ENCODE peak calls at places on chromosomes 4 and X, in five cellular contexts. F, U, E, H and X are unnamed samples.

GRCh38 chr4:26632916-26633315 is 49.0 kb downstream of the TBC1D19 start:
- DNase-seq in F (no peak), U (no peak), E (no peak), H (no peak), X (no peak)

GRCh38 chr4:77044458-77045124 is 31.2 kb downstream of the CCNI start:
- DNase-seq in F (no peak), U (peak), E (peak), H (peak), X (peak)

GRCh38 chr4:113738251-113738650 is 23.3 kb downstream of the CAMK2D start:
- DNase-seq in F (no peak), U (no peak), E (peak), H (no peak), X (no peak)

GRCh38 chr4:139556071-139556734 is at the start of gene SETD7:
- DNase-seq in F (peak), U (peak), E (peak), H (peak), X (peak)

GRCh38 chr4:6929339-6929734 is 19.7 kb downstream of the TBC1D14 start:
- DNase-seq in F (no peak), U (no peak), E (no peak), H (no peak), X (no peak)

GRCh38 chr4:104516884-104517283 is 22.2 kb upstream of the CXXC4 start:
- DNase-seq in F (no peak), U (no peak), E (no peak), H (no peak), X (no peak)

GRCh38 chrX:47283015-47283771 is 50.4 kb downstream of the USP11 start:
- DNase-seq in F (no peak), U (no peak), E (peak), H (no peak), X (peak)

GRCh38 chrX:26952213-26952612 is 510.9 kb downstream of the PPP4R3C start:
- DNase-seq in F (no peak), U (no peak), E (no peak), H (no peak), X (no peak)

GRCh38 chrX:68186552-68187262 is 246.6 kb downstream of the OPHN1 start:
- DNase-seq in F (no peak), U (no peak), E (no peak), H (no peak), X (no peak)

GRCh38 chr4:98557497-98557896 is 100.9 kb downstream of the TSPAN5 start:
- DNase-seq in F (no peak), U (no peak), E (peak), H (no peak), X (no peak)

GRCh38 chr4:84503495-84504437 is 4.7 kb upstream of the NKX6-1 start:
- DNase-seq in F (no peak), U (peak), E (peak), H (peak), X (peak)

GRCh38 chrX:106903291-106903820 is at the start of gene RIPPLY1:
- DNase-seq in F (no peak), U (peak), E (no peak), H (peak), X (no peak)

GRCh38 chrX:131741103-131741581 is 197.3 kb downstream of the OR13H1 start:
- DNase-seq in F (no peak), U (no peak), E (no peak), H (peak), X (no peak)

GRCh38 chr4:56728512-56728911 is 47.4 kb upstream of the HOPX start:
- DNase-seq in F (no peak), U (no peak), E (peak), H (no peak), X (no peak)

GRCh38 chr4:59936566-59936965 is 1263.6 kb upstream of the ADGRL3 start:
- DNase-seq in F (no peak), U (no peak), E (no peak), H (no peak), X (no peak)

GRCh38 chr4:61555789-61556188 is 355.7 kb downstream of the ADGRL3 start:
- DNase-seq in F (no peak), U (no peak), E (peak), H (no peak), X (no peak)

GRCh38 chr4:169059294-169060201 is 49.5 kb upstream of the CBR4 start:
- DNase-seq in F (no peak), U (no peak), E (peak), H (no peak), X (no peak)

GRCh38 chr4:6368096-6368495 is 98.4 kb downstream of the WFS1 start:
- DNase-seq in F (no peak), U (no peak), E (no peak), H (no peak), X (no peak)

GRCh38 chr4:20159516-20159915 is 92.2 kb upstream of the SLIT2 start:
- DNase-seq in F (no peak), U (no peak), E (no peak), H (no peak), X (no peak)

GRCh38 chr4:95092762-95093161 is 335.0 kb downstream of the BMPR1B start:
- DNase-seq in F (no peak), U (no peak), E (no peak), H (no peak), X (no peak)

GRCh38 chrX:55107911-55108310 is 19.1 kb downstream of the PAGE2 start:
- DNase-seq in F (no peak), U (no peak), E (no peak), H (no peak), X (no peak)

GRCh38 chr4:187268940-187269339 is 545.3 kb upstream of the FAT1 start:
- DNase-seq in F (no peak), U (no peak), E (no peak), H (no peak), X (no peak)

GRCh38 chr4:41443340-41444079 is 94.4 kb upstream of the LIMCH1 start:
- DNase-seq in F (no peak), U (no peak), E (no peak), H (no peak), X (no peak)

DNA sequence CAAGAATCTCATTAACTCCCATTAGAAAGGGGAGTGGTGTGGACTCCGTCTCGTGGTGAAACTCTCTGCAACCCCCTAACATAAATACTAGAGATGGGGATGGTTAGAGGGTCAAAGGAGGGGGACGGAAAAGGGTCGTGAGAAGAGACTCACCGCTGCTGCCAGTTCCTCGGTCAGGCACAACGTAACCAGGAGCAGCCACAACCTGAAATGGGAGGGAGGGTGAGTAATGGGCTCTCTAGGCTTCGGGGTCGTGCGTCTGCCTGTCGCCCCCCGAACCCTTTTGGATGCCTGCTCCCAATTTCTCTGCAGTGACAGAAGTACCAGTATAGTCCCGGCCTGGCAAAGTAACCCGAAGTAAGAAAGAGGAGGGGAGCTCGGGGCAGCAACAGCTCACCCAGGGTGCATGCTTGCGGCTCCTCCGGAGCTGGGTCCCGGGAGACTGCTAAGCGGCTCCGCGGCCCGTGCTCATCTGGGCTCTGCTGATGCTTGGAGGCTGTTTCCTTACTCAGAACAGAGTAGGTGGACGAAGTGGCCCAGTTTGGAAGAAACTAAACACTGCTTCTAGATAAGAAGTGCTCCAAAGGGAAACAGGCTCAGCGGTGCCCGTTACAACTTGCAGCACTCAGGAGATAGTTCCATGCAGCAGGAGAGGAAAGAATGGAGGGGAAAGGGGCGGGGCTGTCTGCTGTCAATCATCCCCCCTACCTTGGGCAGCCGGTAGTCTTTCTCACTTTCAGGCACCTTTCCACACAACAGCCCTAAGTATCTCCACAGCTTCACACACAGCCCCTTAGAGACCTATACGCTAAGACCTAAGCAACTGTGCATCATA is at the start of gene COL4A6:
- DNase-seq in F (no peak), U (peak), E (peak), H (no peak), X (no peak)
- H3K4me3 ChIP-seq in F (no peak), U (peak), E (peak), H (no peak), X (no peak)

GRCh38 chr4:173242466-173243250 is 74.0 kb downstream of the GALNT7 start:
- DNase-seq in F (no peak), U (peak), E (no peak), H (no peak), X (peak)
- H3K4me3 ChIP-seq in F (no peak), U (no peak), E (no peak), H (no peak), X (no peak)

GRCh38 chr4:103076777-103077347 is 301 bp upstream of the SLC9B2 start:
- DNase-seq in F (no peak), U (peak), E (no peak), H (peak), X (peak)

GRCh38 chr4:103075894-103076776 is at the start of gene SLC9B2:
- DNase-seq in F (peak), U (peak), E (peak), H (peak), X (peak)

GRCh38 chr4:103075435-103075893 is 1.1 kb downstream of the SLC9B2 start:
- DNase-seq in F (no peak), U (no peak), E (peak), H (peak), X (no peak)

GRCh38 chr4:103074598-103075434 is 1.7 kb downstream of the SLC9B2 start:
- DNase-seq in F (no peak), U (no peak), E (no peak), H (peak), X (no peak)

DNA sequence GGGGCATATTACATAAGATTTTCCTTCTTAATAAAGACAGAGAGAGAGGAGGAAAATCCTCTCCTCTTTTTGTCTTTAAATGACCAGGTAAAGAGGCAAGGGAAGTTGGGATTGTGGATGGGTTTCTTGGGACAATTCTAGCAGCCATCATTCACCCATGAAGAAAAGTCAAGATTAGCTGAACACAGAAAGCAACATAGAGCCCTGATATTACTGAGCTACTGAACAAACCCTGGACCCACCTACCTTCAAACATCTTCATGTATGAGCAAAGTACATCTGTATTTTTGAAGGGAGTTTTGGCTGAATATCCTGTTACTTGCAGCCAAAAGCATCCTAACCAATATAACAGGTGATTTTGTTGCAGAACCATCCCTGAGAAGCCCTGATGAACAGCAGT is 2.5 kb downstream of the SLC9B2 start:
- DNase-seq in F (no peak), U (no peak), E (no peak), H (no peak), X (no peak)
- H3K4me3 ChIP-seq in F (no peak), U (no peak), E (no peak), H (peak), X (no peak)

GRCh38 chr4:2932561-2932950 is 30.6 kb downstream of the NOP14 start:
- DNase-seq in F (no peak), U (no peak), E (no peak), H (no peak), X (no peak)
- H3K4me3 ChIP-seq in F (peak), U (no peak), E (no peak), H (peak), X (no peak)

GRCh38 chrX:48468693-48469691 is 1.1 kb downstream of the SLC38A5 start:
- DNase-seq in F (peak), U (peak), E (no peak), H (no peak), X (no peak)
- H3K4me3 ChIP-seq in F (peak), U (peak), E (no peak), H (no peak), X (peak)

DNA sequence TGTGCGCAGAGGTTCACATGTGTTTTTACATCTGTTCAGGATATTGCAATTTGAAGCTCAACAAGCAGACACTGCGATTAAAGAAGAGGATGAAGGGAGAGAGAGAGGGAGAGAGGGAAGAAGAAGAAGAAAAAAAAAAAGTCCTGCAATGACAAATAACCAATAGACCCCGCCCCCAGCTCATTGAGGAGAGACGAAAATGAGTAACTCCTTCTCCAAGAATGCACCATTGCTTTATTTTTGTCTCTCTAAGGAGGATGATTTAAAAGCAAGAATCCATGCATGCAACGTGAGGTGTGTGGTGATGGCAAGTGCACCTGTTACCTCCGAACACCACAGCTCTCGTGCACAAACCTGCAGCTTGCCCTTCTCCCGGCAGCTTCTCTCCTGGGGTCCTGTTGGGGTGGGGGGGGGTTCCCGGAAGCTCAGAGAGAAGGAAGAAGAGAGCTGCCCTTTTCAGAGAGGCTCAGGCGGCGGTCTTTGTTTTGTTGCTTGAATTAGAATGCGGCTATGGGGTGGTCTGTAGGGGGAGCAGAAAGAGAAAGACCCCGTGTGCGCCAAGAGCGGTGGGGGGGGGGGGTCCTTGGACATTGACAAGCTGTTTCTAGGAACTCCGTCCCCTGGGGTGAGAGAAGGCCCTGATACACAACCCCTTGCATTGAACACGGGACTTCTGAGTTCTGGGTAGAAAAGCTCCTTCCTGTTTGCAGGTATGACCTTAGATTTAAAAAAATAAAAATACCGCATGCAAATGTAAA is 100.7 kb downstream of the CRLF2 start:
- DNase-seq in F (no peak), U (peak), E (no peak), H (no peak), X (no peak)
- H3K4me3 ChIP-seq in F (no peak), U (peak), E (no peak), H (no peak), X (no peak)

GRCh38 chr4:154490589-154491340 is 834 bp downstream of the DCHS2 start:
- DNase-seq in F (no peak), U (peak), E (no peak), H (no peak), X (no peak)

GRCh38 chr4:154492288-154492687 is 689 bp upstream of the DCHS2 start:
- DNase-seq in F (no peak), U (peak), E (no peak), H (no peak), X (no peak)

GRCh38 chr4:154490261-154490588 is 1.4 kb downstream of the DCHS2 start:
- DNase-seq in F (no peak), U (peak), E (no peak), H (no peak), X (no peak)

GRCh38 chr4:154491731-154492249 is at the start of gene DCHS2:
- DNase-seq in F (no peak), U (peak), E (peak), H (no peak), X (peak)

GRCh38 chr4:154491341-154491679 is 289 bp downstream of the DCHS2 start:
- DNase-seq in F (no peak), U (peak), E (peak), H (no peak), X (no peak)
- H3K4me3 ChIP-seq in F (no peak), U (peak), E (peak), H (no peak), X (peak)